ENCODE peak calls at places on chromosomes 13 and 19, in five cellular contexts. X is AG04450, G is A549, W is ovary, A is HFFc6. D is an unnamed sample.

GRCh38 chr19:9847087-9847671 is 12.1 kb downstream of the PIN1 start:
- DNase-seq in X (peak), G (peak), W (peak), A (peak), D (peak)

GRCh38 chr13:23107665-23108064 is 73.1 kb upstream of the SGCG start:
- DNase-seq in X (no peak), G (no peak), W (no peak), A (no peak), D (no peak)

GRCh38 chr19:31715249-31715944 is 366.2 kb upstream of the TSHZ3 start:
- DNase-seq in X (no peak), G (no peak), W (peak), A (no peak), D (no peak)

GRCh38 chr19:17020823-17021222 is 5.8 kb downstream of the CPAMD8 start:
- DNase-seq in X (no peak), G (no peak), W (no peak), A (peak), D (no peak)

GRCh38 chr19:42135836-42136235 is 3.6 kb upstream of the POU2F2 start:
- DNase-seq in X (no peak), G (no peak), W (no peak), A (no peak), D (no peak)

GRCh38 chr19:33193864-33194362 is at the start of gene LRP3:
- DNase-seq in X (no peak), G (no peak), W (peak), A (no peak), D (no peak)

GRCh38 chr13:85241045-85241444 is 558.2 kb downstream of the SLITRK6 start:
- DNase-seq in X (peak), G (no peak), W (no peak), A (peak), D (no peak)

GRCh38 chr19:18437481-18438330 is at the start of gene ISYNA1:
- DNase-seq in X (no peak), G (no peak), W (peak), A (no peak), D (no peak)

GRCh38 chr19:46495789-46496099 is at the start of gene PNMA8B:
- DNase-seq in X (no peak), G (no peak), W (peak), A (no peak), D (no peak)

GRCh38 chr19:58578430-58578925 is 5.3 kb upstream of the MZF1 start:
- DNase-seq in X (no peak), G (no peak), W (peak), A (no peak), D (no peak)

GRCh38 chr13:100671389-100672182 is 3.0 kb downstream of the TMTC4 start:
- DNase-seq in X (no peak), G (no peak), W (no peak), A (no peak), D (no peak)

GRCh38 chr13:32031025-32031814 is at the start of gene FRY:
- DNase-seq in X (no peak), G (peak), W (peak), A (peak), D (no peak)

GRCh38 chr13:70087247-70087646 is 20.4 kb upstream of the ATXN8OS start:
- DNase-seq in X (no peak), G (no peak), W (no peak), A (no peak), D (no peak)

GRCh38 chr19:55738302-55738701 is at the start of gene NLRP9:
- DNase-seq in X (no peak), G (no peak), W (no peak), A (no peak), D (no peak)

GRCh38 chr19:771332-771785 is 20.4 kb downstream of the MISP start:
- DNase-seq in X (no peak), G (no peak), W (no peak), A (peak), D (no peak)

GRCh38 chr19:6287269-6287885 is 7.6 kb upstream of the MLLT1 start:
- DNase-seq in X (no peak), G (no peak), W (no peak), A (no peak), D (no peak)

GRCh38 chr13:74870865-74871264 is 611.1 kb downstream of the TBC1D4 start:
- DNase-seq in X (no peak), G (no peak), W (no peak), A (peak), D (peak)

GRCh38 chr13:22648325-22648758 is 532.4 kb upstream of the SGCG start:
- DNase-seq in X (no peak), G (no peak), W (no peak), A (no peak), D (no peak)

GRCh38 chr13:113802761-113803160 is 43.7 kb downstream of the TMEM255B start:
- DNase-seq in X (no peak), G (no peak), W (peak), A (no peak), D (no peak)
- TF ChIP-seq CTCF in X (peak), G (no peak), W (no peak), A (no peak), D (no peak)

GRCh38 chr13:20843177-20843576 is 59.4 kb downstream of the XPO4 start:
- DNase-seq in X (no peak), G (no peak), W (no peak), A (no peak), D (no peak)

GRCh38 chr13:20840590-20840989 is 62.0 kb downstream of the XPO4 start:
- DNase-seq in X (no peak), G (no peak), W (no peak), A (no peak), D (no peak)
- TF ChIP-seq CTCF in X (no peak), G (no peak), W (no peak), A (no peak), D (no peak)

GRCh38 chr13:35978607-35979316 is 152.4 kb downstream of the DCLK1 start:
- DNase-seq in X (no peak), G (peak), W (no peak), A (peak), D (peak)
- TF ChIP-seq CTCF in X (peak), G (peak), W (peak), A (peak), D (peak)

DNA sequence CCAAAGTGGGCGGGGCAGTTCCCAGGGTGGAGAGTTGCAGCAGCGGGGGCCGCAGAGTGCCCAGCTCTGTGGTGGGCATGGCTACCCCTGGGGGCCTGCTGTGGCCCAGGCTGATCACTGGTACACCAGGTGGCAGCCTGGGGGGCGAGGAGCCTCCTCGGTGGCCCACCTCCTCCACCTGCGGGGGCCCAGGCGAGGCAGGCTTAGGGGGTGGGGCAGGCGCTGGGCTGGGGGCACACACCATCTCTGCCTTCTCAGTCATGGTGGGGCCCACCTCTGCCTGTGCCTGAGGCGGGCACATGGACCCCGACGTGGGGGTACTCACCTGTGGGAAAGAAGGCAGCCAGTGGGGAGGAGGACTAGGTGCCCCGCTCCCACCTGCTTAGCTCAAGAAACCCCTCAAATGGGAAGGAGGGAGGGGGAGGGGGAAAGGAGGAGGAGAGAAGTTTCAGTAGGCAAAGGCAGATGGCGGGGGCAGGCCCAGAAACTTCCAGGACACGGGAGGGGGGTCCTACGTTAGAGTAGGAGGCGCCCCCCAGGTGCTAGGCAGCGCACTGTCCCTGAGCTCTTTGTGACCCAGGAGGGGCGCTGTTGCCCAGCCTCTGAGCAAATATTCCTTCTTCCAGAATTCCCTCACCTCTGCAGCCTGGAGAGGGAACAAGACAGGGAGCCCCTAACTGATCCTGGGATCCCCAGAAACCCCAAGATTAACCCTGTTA is 1.6 kb downstream of the LYL1 start:
- DNase-seq in X (no peak), G (no peak), W (no peak), A (no peak), D (no peak)
- TF ChIP-seq CTCF in X (peak), G (no peak), W (no peak), A (peak), D (peak)

GRCh38 chr19:2261438-2262172 is 5.4 kb upstream of the JSRP1 start:
- DNase-seq in X (no peak), G (no peak), W (no peak), A (no peak), D (no peak)
- TF ChIP-seq CTCF in X (peak), G (peak), W (no peak), A (peak), D (peak)

GRCh38 chr13:93183302-93183701 is 43.3 kb upstream of the GPC6 start:
- DNase-seq in X (no peak), G (no peak), W (no peak), A (no peak), D (no peak)
- TF ChIP-seq CTCF in X (no peak), G (no peak), W (no peak), A (no peak), D (no peak)

GRCh38 chr13:38417727-38418126 is 68.1 kb downstream of the UFM1 start:
- DNase-seq in X (no peak), G (no peak), W (no peak), A (peak), D (no peak)
- TF ChIP-seq CTCF in X (peak), G (no peak), W (no peak), A (peak), D (peak)

DNA sequence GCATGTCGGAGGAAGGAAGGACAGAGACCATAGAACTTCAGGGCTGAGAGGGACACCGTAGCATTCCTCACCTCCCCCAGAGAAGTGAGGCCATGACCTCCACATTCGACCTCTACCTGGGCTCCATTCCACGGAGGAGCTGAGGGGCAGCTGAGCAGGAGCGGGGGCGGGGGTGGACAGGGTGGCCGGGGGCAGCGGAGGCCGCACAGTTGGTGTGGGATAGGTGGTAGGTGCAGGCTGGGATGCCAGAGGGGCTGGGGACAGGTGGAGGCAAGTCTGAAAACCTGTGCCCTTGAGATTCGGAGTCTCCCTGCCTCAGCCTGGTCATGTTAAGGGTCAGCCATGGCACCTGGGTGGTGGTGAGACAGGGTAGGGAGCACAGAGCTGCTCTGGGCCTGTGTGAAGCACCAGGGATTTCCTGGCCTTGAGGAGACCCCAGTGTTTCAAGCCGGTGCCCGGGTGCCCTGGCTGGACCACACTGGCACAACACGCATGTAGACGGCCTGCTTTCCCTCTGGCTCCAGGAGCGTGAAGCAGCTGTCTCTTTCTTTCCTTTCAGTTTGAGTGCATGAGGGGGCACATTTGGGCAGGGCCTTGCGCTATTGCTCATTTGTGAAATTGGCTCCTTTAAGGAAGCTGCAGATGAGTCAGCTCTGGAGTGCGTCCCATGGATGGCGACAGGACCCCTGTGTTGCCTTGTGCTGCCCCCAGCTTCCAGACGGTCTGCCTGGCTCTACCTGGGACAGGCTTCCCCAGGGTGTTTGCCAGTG is 51.8 kb downstream of the TSSK6 start:
- DNase-seq in X (no peak), G (no peak), W (peak), A (peak), D (peak)
- TF ChIP-seq CTCF in X (no peak), G (no peak), W (no peak), A (no peak), D (no peak)

GRCh38 chr13:33069365-33069764 is 53.1 kb downstream of the KL start:
- DNase-seq in X (no peak), G (no peak), W (no peak), A (no peak), D (no peak)
- TF ChIP-seq CTCF in X (no peak), G (peak), W (no peak), A (peak), D (no peak)

DNA sequence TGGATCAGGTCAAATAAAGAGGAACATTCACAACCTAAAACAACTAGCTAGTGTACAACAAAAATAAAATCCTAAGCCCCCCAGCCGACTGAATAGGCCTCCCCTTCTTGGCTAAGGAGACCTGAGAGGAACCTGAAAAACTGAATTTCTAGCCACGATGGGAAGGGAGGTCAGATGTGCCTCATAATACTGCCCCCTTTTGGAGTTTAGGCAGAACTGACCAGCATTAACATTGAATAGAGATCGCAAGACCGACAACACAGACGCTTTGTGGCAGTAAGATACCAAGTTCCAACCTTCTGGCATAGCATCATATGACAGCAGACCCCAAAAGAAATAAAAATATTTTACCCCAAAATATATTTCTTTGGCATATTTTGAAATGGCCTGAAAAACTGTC is 15.9 kb downstream of the CBY2 start:
- DNase-seq in X (no peak), G (peak), W (no peak), A (peak), D (no peak)
- TF ChIP-seq CTCF in X (peak), G (peak), W (no peak), A (peak), D (peak)

D was measured in AG09309.